ENCODE peak calls at places on chromosomes 2 and 18, in four cellular contexts. Q, N, S and P are unnamed samples.
A peak's percentile ranks its signal among the peaks of the same experiment; 100 is the strongest.

GRCh38 chr2:144847347-144848080 is 327.6 kb upstream of the ZEB2 start:
- DNase-seq in Q (no peak), N (no peak), S (no peak), P (no peak)

GRCh38 chr2:177568393-177568792 is 175.8 kb downstream of the AGPS start:
- DNase-seq in Q (no peak), N (no peak), S (no peak), P (no peak)

GRCh38 chr2:38522754-38523349 is 79.9 kb downstream of the HNRNPLL start:
- DNase-seq in Q (no peak), N (no peak), S (no peak), P (no peak)

GRCh38 chr2:202009019-202009481 is 24.6 kb upstream of the FZD7 start:
- DNase-seq in Q (no peak), N (no peak), S (no peak), P (no peak)

GRCh38 chr2:196234672-196235071 is 63.3 kb upstream of the STK17B start:
- DNase-seq in Q (peak; percentile 47), N (peak; percentile 50), S (no peak), P (no peak)

GRCh38 chr2:26605195-26605968 is 35.8 kb downstream of the CIB4 start:
- DNase-seq in Q (peak; percentile 8), N (peak; percentile 69), S (peak; percentile 60), P (peak; percentile 67)

GRCh38 chr2:191311627-191312026 is 66.4 kb downstream of the MYO1B start:
- DNase-seq in Q (no peak), N (no peak), S (peak; percentile 59), P (no peak)

GRCh38 chr2:186422226-186422625 is 63.8 kb upstream of the ZC3H15 start:
- DNase-seq in Q (no peak), N (no peak), S (no peak), P (no peak)

GRCh38 chr2:75595541-75596395 is 35.0 kb upstream of the EVA1A start:
- DNase-seq in Q (no peak), N (no peak), S (peak; percentile 38), P (no peak)

GRCh38 chr2:231674587-231675334 is 33.6 kb upstream of the PTMA start:
- DNase-seq in Q (no peak), N (peak; percentile 69), S (peak; percentile 69), P (peak; percentile 93)

GRCh38 chr2:102418421-102418961 is 4.5 kb upstream of the IL18RAP start:
- DNase-seq in Q (no peak), N (peak; percentile 80), S (no peak), P (no peak)

GRCh38 chr2:42673989-42674564 is 89.9 kb downstream of the OXER1 start:
- DNase-seq in Q (no peak), N (no peak), S (peak; percentile 86), P (no peak)

GRCh38 chr18:54946149-54946581 is 13.1 kb downstream of the CCDC68 start:
- DNase-seq in Q (peak; percentile 8), N (peak; percentile 87), S (peak; percentile 93), P (no peak)

GRCh38 chr2:5695641-5696350 is 3.6 kb downstream of the SOX11 start:
- DNase-seq in Q (no peak), N (no peak), S (no peak), P (peak; percentile 34)

GRCh38 chr2:1865716-1866234 is 121.5 kb upstream of the PXDN start:
- DNase-seq in Q (no peak), N (no peak), S (no peak), P (no peak)

GRCh38 chr18:43869451-43870008 is 592.2 kb upstream of the SYT4 start:
- DNase-seq in Q (no peak), N (no peak), S (no peak), P (no peak)

GRCh38 chr2:127182626-127183458 is 37.3 kb downstream of the CYP27C1 start:
- DNase-seq in Q (no peak), N (no peak), S (no peak), P (no peak)

GRCh38 chr18:44149706-44150105 is 531.0 kb upstream of the SETBP1 start:
- DNase-seq in Q (no peak), N (no peak), S (no peak), P (no peak)

GRCh38 chr2:223315813-223316212 is 263.8 kb downstream of the KCNE4 start:
- DNase-seq in Q (no peak), N (no peak), S (no peak), P (no peak)

GRCh38 chr2:162074937-162075688 is 1.1 kb upstream of the DPP4 start:
- DNase-seq in Q (no peak), N (no peak), S (peak; percentile 53), P (no peak)

GRCh38 chr2:112752667-112753066 is 11.7 kb downstream of the CKAP2L start:
- DNase-seq in Q (no peak), N (no peak), S (no peak), P (no peak)

GRCh38 chr18:47926101-47926850 is 4.2 kb downstream of the SMAD2 start:
- DNase-seq in Q (no peak), N (peak; percentile 67), S (no peak), P (no peak)

GRCh38 chr18:47930086-47930843 is at the start of gene SMAD2:
- DNase-seq in Q (no peak), N (peak; percentile 84), S (peak; percentile 87), P (peak; percentile 89)

GRCh38 chr18:47929681-47930085 is 776 bp downstream of the SMAD2 start:
- DNase-seq in Q (no peak), N (peak; percentile 47), S (peak; percentile 37), P (no peak)

GRCh38 chr18:47930844-47931706 is 616 bp upstream of the SMAD2 start:
- DNase-seq in Q (peak; percentile 73), N (peak; percentile 95), S (peak; percentile 91), P (peak; percentile 94)

GRCh38 chr18:47928466-47928865 is 2.0 kb downstream of the SMAD2 start:
- DNase-seq in Q (no peak), N (peak; percentile 30), S (no peak), P (no peak)
- TF ChIP-seq TCF7 in Q (no peak), N (no peak), S (no peak), P (no peak)

DNA sequence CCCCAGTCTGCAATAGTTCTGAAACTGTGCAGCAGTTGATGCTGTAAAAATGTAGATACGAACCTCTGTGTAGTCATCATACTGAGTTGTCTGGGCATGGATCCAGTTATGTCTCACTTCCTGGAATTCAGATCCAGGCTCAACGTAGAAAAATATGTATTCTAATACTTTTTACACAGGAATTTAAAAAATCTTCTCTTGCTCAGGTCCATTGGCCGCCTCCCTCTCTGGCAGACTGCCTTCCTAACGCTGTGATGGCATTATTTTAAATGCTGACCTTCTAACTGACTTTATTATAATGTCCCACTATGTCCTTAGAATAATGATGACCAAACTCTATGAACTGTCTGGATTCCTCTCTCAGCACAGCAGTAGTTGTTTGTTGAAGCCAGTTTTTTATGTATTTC is 119.6 kb downstream of the FEZ2 start:
- DNase-seq in Q (no peak), N (no peak), S (no peak), P (no peak)
- TF ChIP-seq TCF7 in Q (no peak), N (no peak), S (no peak), P (no peak)

DNA sequence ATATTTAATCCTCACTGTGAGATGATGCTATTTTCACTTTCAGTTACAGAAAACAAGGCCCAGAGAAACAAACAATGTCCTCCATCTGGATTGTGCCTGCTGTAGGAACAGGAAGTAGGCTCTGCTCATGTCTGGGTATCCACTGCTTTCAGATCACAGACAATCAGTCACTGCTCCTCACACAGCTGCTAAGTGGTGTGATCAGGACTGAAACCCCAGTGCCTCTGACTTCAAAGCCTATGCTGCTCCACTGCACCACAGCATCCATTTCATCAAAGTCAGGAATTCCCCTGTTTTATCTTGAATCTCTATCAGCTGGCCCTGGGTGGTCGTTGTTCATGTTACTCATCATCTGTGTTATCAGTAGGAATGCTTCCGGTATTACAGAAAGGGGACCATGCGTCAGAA is 303.8 kb upstream of the TRIB2 start:
- DNase-seq in Q (peak; percentile 57), N (no peak), S (no peak), P (no peak)
- TF ChIP-seq TCF7 in Q (peak; percentile 86), N (no peak), S (no peak), P (no peak)

DNA sequence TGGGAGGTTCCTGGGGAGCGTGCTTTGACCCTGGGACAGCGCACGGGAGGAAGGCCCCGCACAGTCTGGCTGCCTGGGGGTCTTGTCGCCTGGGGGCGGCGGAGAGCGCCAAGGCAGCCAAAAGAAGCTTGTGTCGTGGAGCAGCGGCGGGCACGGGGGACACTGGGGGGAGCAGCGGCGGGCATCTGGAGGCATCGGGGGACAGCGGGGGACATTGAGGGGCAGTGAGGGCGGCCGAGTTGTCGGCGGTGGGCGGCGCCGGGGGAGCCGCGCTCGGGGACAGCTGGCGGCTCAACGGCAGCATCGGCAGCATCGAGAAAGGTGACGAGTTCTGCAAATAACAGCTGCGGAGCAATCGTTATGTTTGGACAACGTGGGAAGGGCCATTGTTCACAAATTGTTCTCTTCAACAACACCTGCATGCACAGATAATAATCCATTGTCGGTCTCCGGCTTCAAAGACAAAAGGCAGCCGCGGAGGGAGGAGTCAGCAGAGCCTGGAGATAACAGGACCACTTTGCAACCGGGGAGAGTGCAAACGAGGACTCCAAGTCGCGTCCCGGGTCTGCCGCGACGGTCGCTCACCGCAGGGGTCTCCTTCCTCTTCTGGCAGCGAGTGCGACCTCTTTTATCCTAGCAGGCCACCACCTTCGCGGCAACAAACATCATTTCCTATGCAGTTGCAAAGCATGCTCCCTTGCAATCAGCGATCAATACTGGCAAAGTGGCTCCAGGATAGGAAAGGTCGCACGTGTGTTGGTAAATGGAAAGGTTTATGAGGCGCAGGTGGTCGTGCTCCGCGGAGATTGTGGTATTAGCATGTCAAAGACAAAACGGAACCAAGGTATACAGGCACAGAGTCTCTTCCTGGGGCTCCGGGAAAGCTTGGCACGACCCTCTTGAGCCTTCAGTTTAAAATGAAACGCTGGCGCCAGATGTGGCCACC is 132.3 kb upstream of the DLX2 start:
- DNase-seq in Q (no peak), N (peak; percentile 19), S (peak; percentile 56), P (peak; percentile 68)
- TF ChIP-seq TCF7 in Q (no peak), N (no peak), S (peak; percentile 69), P (no peak)

GRCh38 chr2:125572660-125573059 is 1083.3 kb upstream of the GYPC start:
- DNase-seq in Q (no peak), N (no peak), S (peak; percentile 2), P (no peak)

GRCh38 chr2:125573432-125573831 is 1082.5 kb upstream of the GYPC start:
- DNase-seq in Q (no peak), N (no peak), S (no peak), P (no peak)
- TF ChIP-seq TCF7 in Q (no peak), N (no peak), S (no peak), P (no peak)